ENCODE peak calls at places on chromosomes 13 and 19, in four cellular contexts. I is prostate gland, D is breast epithelium, Y is upper lobe of left lung. O is an unnamed sample.

GRCh38 chr13:104832265-104832664 is 1703.2 kb downstream of the EFNB2 start:
- DNase-seq in I (no peak), Y (no peak), D (no peak), O (no peak)

GRCh38 chr19:9871626-9872338 is 36.7 kb downstream of the PIN1 start:
- DNase-seq in D (no peak), Y (no peak), I (no peak), O (no peak)

GRCh38 chr19:18345296-18345695 is 4.9 kb downstream of the PGPEP1 start:
- DNase-seq in Y (no peak), I (no peak), D (no peak), O (no peak)

GRCh38 chr13:109778102-109778542 is 8.3 kb downstream of the IRS2 start:
- DNase-seq in D (no peak), I (no peak), Y (no peak), O (no peak)

GRCh38 chr19:33891773-33892172 is 95.1 kb downstream of the KCTD15 start:
- DNase-seq in D (no peak), I (no peak), Y (no peak), O (no peak)

GRCh38 chr19:10936661-10937084 is 8.1 kb downstream of the TIMM29 start:
- DNase-seq in Y (peak; percentile 44), D (no peak), I (peak; percentile 64), O (no peak)

GRCh38 chr19:33251076-33251475 is 25.4 kb upstream of the SLC7A10 start:
- DNase-seq in I (no peak), Y (no peak), D (no peak), O (no peak)

GRCh38 chr19:45934551-45935230 is 20.1 kb upstream of the NANOS2 start:
- DNase-seq in I (no peak), Y (no peak), D (no peak), O (no peak)

GRCh38 chr19:48739400-48739825 is 997 bp downstream of the RASIP1 start:
- DNase-seq in D (no peak), I (no peak), Y (no peak), O (no peak)

GRCh38 chr13:63351081-63351480 is 1935.4 kb upstream of the PCDH20 start:
- DNase-seq in I (no peak), Y (no peak), D (no peak), O (no peak)

GRCh38 chr13:29847501-29847983 is 2.9 kb downstream of the UBL3 start:
- DNase-seq in Y (no peak), D (no peak), I (peak; percentile 32), O (no peak)

GRCh38 chr13:29852464-29853054 is 2.1 kb upstream of the UBL3 start:
- DNase-seq in I (no peak), D (no peak), Y (no peak), O (no peak)

GRCh38 chr13:29850213-29850898 is at the start of gene UBL3:
- DNase-seq in D (peak; percentile 96), I (peak; percentile 98), Y (peak; percentile 97), O (peak; percentile 99)

GRCh38 chr13:29849071-29849541 is 1.3 kb downstream of the UBL3 start:
- DNase-seq in D (no peak), Y (no peak), I (peak; percentile 21), O (no peak)

GRCh38 chr13:29849731-29850212 is 645 bp downstream of the UBL3 start:
- DNase-seq in I (peak; percentile 58), D (peak; percentile 65), Y (peak; percentile 78), O (peak; percentile 85)
- TF ChIP-seq POLR2AphosphoS5 in I (no peak), D (no peak), Y (no peak), O (no peak)

GRCh38 chr19:4583961-4584669 is 24.6 kb upstream of the SEMA6B start:
- DNase-seq in I (no peak), Y (no peak), D (no peak), O (no peak)
- TF ChIP-seq POLR2AphosphoS5 in I (no peak), Y (no peak), D (no peak), O (no peak)

DNA sequence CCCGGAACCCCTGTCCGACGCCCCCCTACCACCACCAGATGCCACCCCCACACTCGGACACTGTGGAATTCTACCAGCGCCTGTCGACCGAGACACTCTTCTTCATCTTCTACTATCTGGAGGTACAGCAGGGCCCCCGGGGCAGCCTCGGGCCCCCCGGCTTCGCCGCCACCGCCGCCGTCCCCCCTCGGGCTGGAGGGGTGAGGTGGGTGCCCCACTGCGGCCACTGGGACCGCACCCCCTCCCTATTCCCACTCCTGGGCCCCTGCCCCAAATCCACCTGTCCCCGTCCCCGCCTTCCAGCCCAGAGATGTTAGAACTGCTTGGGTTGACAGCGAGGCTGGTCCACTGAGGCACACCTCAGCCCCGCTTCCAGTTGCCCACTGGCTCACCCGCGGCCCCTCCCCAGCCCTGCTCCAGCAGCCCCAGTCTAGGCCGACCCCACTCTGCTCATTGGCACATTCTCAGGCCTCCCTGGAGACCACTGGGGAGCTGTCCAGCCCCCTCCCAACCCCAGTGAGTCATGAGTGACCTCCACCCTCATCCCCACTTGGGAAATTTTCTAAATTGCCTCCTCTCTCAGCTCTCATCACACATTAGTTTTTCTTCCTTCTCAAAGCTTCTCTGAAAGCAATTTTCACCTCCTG is 6.5 kb downstream of the LENG1 start:
- DNase-seq in D (no peak), Y (no peak), I (no peak), O (no peak)
- TF ChIP-seq POLR2AphosphoS5 in D (no peak), Y (no peak), I (no peak), O (no peak)

DNA sequence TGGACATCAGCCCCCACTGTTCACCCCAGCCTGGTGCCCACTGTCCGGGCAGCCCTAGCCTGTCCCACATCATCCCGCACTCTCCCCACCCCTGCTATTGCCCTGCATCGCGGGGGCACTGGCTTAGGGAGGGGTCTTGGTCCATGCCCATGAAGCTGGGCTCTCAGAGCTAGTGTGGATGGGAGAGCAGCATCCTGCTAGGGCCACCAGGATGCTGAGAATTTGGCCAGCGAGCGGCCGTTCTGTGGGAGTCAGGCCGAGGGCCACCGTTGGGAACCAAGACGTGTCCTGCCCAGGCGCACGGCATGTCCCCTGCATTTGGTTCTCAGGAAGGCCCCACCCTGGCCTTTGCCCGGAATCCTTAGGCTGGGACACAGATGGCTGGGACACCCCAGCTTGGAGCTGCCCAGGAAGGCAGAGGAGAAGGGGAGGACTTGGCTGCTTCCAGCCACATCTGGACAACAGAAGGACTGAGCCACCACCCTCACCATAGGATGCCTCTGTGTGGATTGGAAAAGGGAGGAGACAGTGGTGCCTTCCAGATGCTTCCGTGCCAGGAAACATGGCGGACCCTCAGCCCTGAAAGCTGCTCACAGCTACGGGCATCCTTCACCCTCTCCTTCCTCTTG is 14.6 kb downstream of the ADGRE5 start:
- DNase-seq in Y (no peak), D (no peak), I (no peak), O (no peak)
- TF ChIP-seq POLR2AphosphoS5 in Y (no peak), D (no peak), I (no peak), O (no peak)

DNA sequence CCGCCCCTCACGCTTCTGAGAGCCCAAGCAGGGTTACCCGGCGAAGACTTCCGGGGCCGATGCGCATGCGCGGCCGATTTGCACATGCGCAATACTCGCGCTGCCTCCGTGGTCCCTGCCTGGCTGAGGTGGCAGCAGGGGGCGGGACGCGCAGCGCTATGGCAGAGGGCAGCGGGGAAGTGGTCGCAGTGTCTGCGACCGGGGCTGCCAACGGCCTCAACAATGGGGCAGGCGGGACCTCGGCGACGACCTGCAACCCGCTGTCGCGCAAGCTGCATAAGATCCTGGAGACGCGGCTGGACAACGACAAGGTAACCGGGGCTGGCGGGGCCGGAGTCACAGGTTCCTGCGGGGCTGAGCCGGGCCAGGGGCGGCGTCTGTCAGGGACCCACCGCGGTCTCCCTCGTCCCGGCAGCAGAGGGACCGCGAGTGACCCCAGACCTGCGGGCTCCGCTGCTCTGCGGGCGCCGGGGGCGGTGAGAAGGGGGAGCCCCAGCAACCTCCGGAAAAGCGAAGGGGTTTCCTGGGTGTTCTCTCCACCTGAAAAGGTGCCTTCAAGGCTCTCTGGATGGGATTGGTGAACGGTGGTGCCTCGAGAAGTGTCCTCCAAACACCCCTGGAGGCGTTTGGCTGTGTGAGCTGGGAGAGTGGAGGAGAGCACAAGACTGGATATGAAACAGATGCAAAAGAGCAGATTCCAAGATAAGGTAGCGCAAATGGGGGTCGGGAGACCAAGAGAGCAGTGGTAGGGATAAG is at the start of gene COG6:
- DNase-seq in Y (peak; percentile 91), D (peak; percentile 88), I (peak; percentile 87), O (peak; percentile 93)
- TF ChIP-seq POLR2AphosphoS5 in Y (peak; percentile 44), D (peak; percentile 40), I (peak; percentile 94), O (no peak)

GRCh38 chr19:2063824-2064223 is 12.8 kb upstream of the MKNK2 start:
- DNase-seq in Y (no peak), I (no peak), D (no peak), O (no peak)

GRCh38 chr19:2062770-2063169 is 11.7 kb upstream of the MKNK2 start:
- DNase-seq in Y (no peak), D (no peak), I (no peak), O (no peak)

GRCh38 chr19:2061936-2062729 is 11.1 kb upstream of the MKNK2 start:
- DNase-seq in I (no peak), D (no peak), Y (peak; percentile 44), O (no peak)

GRCh38 chr19:2059422-2060201 is 8.6 kb upstream of the MKNK2 start:
- DNase-seq in D (peak; percentile 79), Y (peak; percentile 94), I (peak; percentile 66), O (peak; percentile 89)

DNA sequence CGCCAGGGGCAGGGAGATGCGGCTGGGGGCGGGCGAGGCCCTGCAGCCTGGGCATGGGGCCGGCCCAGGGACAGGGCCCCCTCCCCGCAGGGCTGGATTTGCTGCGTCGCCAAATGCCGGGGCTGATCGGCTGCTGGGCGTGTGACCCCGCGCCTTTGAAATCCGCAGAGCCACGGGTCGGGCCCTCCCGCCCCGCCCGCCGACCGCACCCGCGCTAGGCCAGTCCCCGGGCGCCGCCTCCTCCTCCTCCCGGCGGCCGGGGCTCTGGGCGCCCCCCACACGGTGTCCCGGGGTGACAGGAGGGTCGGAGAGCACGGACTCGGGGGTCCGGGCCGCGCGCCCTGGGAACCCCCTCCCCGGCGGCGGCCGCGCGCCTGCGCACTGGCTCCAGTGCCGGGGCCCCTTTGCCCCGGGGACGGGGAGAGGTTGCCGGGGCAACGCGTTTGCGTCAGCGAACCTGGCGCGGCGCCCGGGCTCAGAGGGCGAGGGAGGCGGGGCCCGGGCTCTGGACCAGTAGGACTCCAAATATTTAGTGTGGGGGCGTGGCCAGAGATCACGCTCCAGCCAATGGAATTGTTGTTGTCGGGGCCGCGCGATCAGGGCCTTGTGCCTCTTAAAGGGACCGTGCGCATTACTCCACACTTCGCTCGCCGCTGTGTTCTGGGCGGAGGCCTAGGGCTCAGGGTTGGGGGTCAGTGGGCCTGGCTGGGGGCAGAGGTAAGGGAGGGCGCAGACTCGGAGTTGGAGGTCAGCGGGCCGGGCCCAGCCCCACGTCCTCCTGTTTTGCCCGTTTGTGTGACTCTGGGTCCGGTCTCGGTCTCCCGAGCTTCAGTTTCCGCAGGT is 10.3 kb upstream of the MKNK2 start:
- DNase-seq in Y (peak; percentile 99), D (peak; percentile 99), I (peak; percentile 99), O (peak; percentile 100)
- TF ChIP-seq POLR2AphosphoS5 in Y (peak; percentile 67), D (peak; percentile 89), I (peak; percentile 98), O (peak; percentile 91)

DNA sequence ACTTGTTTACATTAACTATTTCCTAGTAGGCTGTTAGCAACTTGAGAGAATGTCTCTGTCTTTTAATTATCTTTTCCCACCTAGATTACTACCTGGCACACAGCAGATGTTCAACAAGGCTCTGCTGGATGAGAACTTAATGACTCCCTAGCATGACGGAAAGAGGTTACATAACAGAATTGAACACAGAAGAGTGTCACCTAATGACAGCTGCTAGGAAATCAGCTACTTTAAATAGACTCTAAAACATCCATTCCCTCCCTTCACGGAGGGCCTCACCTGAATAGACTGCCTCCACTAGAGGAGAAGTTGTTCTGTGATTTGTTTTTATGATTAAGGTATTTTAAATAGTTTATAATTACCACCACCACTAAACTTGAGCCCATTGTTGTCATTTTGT is 110.8 kb downstream of the TEX29 start:
- DNase-seq in Y (no peak), D (no peak), I (no peak), O (no peak)
- TF ChIP-seq POLR2AphosphoS5 in Y (no peak), D (no peak), I (no peak), O (no peak)